ENCODE peak calls at places on chromosome X, in four cellular contexts. A is K562, V is pancreas, L is AG09319. B is an unnamed sample.

GRCh38 chrX:87578978-87579377 is 61.4 kb downstream of the KLHL4 start:
- DNase-seq in A (no peak), V (no peak), L (no peak), B (no peak)

GRCh38 chrX:132664273-132664672 is 175.4 kb upstream of the MBNL3 start:
- DNase-seq in A (no peak), V (no peak), L (no peak), B (no peak)

GRCh38 chrX:42090395-42090794 is 167.0 kb upstream of the CASK start:
- DNase-seq in A (no peak), V (no peak), L (no peak), B (no peak)

GRCh38 chrX:4091046-4091760 is 377.8 kb upstream of the PRKX start:
- DNase-seq in A (no peak), V (no peak), L (no peak), B (no peak)

GRCh38 chrX:43688586-43688985 is 32.5 kb downstream of the MAOA start:
- DNase-seq in A (no peak), V (no peak), L (no peak), B (no peak)

GRCh38 chrX:275967-276587 is 5.1 kb upstream of the PLCXD1 start:
- DNase-seq in A (peak; percentile 58), V (peak; percentile 94), L (no peak), B (peak; percentile 73)

GRCh38 chrX:106286053-106286650 is 118.0 kb downstream of the PWWP3B start:
- DNase-seq in A (no peak), V (no peak), L (no peak), B (no peak)

GRCh38 chrX:32448320-32448719 is 763.0 kb downstream of the DMD start:
- DNase-seq in A (no peak), V (no peak), L (no peak), B (no peak)

GRCh38 chrX:119105826-119106225 is 21.8 kb downstream of the KIAA1210 start:
- DNase-seq in A (no peak), V (no peak), L (peak; percentile 31), B (no peak)

GRCh38 chrX:97828454-97828853 is 944.7 kb downstream of the RPA4 start:
- DNase-seq in A (no peak), V (no peak), L (no peak), B (no peak)

GRCh38 chrX:56784666-56785065 is 55.6 kb downstream of the NBDY start:
- DNase-seq in A (no peak), V (no peak), L (no peak), B (no peak)

GRCh38 chrX:13469963-13470679 is 99.3 kb upstream of the EGFL6 start:
- DNase-seq in A (no peak), V (no peak), L (peak; percentile 57), B (no peak)

GRCh38 chrX:38437093-38437492 is 84.7 kb downstream of the OTC start:
- DNase-seq in A (no peak), V (no peak), L (no peak), B (no peak)

GRCh38 chrX:9566150-9566621 is 101.3 kb downstream of the TBL1X start:
- DNase-seq in A (no peak), V (no peak), L (peak; percentile 49), B (no peak)

GRCh38 chrX:23634181-23634580 is 33.1 kb upstream of the PRDX4 start:
- DNase-seq in A (no peak), V (no peak), L (no peak), B (no peak)
- TF ChIP-seq CTCF in A (peak; percentile 47), V (no peak), L (no peak), B (no peak)

DNA sequence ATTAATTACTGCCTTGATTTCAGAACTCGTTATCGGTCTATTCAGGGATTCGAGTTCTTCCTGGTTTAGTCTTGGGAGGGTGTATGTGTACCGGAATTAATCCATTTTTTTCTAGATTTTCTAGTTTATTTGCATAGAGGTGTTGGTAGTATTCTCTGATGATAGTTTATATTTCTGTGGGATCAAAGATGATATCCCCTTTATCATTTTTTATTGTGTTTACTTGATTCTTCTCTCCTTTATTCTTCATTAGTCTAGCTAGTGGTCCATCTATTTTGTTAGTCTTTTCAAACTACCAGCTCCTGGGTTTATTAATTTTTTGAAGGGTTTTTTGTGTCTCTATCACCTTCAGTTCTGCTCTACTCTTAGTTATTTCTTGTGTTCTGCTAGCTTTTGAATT is 32.1 kb downstream of the CDX4 start:
- DNase-seq in A (no peak), V (no peak), L (no peak), B (no peak)
- TF ChIP-seq CTCF in A (no peak), V (no peak), L (no peak), B (no peak)

GRCh38 chrX:40262641-40263560 is 165.1 kb upstream of the BCOR start:
- DNase-seq in A (no peak), V (no peak), L (no peak), B (no peak)
- TF ChIP-seq CTCF in A (no peak), V (no peak), L (no peak), B (no peak)

GRCh38 chrX:153783378-153784013 is 2.7 kb downstream of the SRPK3 start:
- DNase-seq in A (no peak), V (no peak), L (no peak), B (no peak)
- TF ChIP-seq CTCF in A (no peak), V (no peak), L (no peak), B (no peak)

B was measured in CD14-positive monocyte.